ENCODE peak calls at places on chromosomes 7 and 10, in six cellular contexts. N is GM23248, K is GM23338, V is right lobe of liver, U is MM.1S, J is psoas muscle. S is an unnamed sample.

GRCh38 chr7:38796636-38797501 is 112.1 kb downstream of the VPS41 start:
- DNase-seq in N (peak), V (peak), U (peak), K (peak), J (no peak), S (no peak)

GRCh38 chr7:112866424-112866823 is 76.2 kb upstream of the TMEM168 start:
- DNase-seq in J (no peak), K (no peak), V (no peak), N (no peak), U (peak), S (no peak)

GRCh38 chr10:71567006-71567405 is 152.6 kb downstream of the C10orf105 start:
- DNase-seq in K (no peak), J (no peak), N (no peak), U (no peak), V (no peak), S (no peak)

GRCh38 chr7:30179016-30179436 is 44.2 kb downstream of the MTURN start:
- DNase-seq in V (no peak), U (peak), N (no peak), J (no peak), K (no peak), S (no peak)

GRCh38 chr10:14779053-14779649 is 4.5 kb upstream of the FAM107B start:
- DNase-seq in V (no peak), N (peak), J (no peak), U (no peak), K (no peak), S (no peak)

GRCh38 chr7:22783421-22783820 is 39.2 kb downstream of the TOMM7 start:
- DNase-seq in V (no peak), J (no peak), U (no peak), N (peak), K (no peak), S (no peak)

GRCh38 chr7:106187613-106188350 is 75.7 kb upstream of the SYPL1 start:
- DNase-seq in U (peak), V (no peak), J (no peak), K (no peak), N (no peak), S (no peak)

GRCh38 chr7:38756521-38756920 is 125.3 kb upstream of the AMPH start:
- DNase-seq in N (peak), K (no peak), V (no peak), J (no peak), U (no peak), S (no peak)

GRCh38 chr10:84270708-84271107 is 25.9 kb downstream of the RGR start:
- DNase-seq in U (no peak), V (no peak), N (no peak), K (no peak), J (no peak), S (no peak)

GRCh38 chr10:28382520-28383269 is 79.8 kb upstream of the MPP7 start:
- DNase-seq in J (no peak), K (no peak), U (no peak), N (peak), V (no peak), S (no peak)

GRCh38 chr10:113026679-113027078 is 76.6 kb downstream of the TCF7L2 start:
- DNase-seq in J (no peak), K (no peak), V (no peak), U (no peak), N (peak), S (no peak)

GRCh38 chr7:155856656-155857055 is 44.4 kb upstream of the SHH start:
- DNase-seq in N (no peak), J (no peak), V (peak), U (no peak), K (no peak), S (no peak)

GRCh38 chr10:117457071-117457810 is 82.0 kb upstream of the PDZD8 start:
- DNase-seq in U (no peak), K (no peak), V (no peak), N (no peak), J (no peak), S (no peak)

GRCh38 chr7:20798081-20798693 is 11.5 kb upstream of the SP8 start:
- DNase-seq in N (peak), V (peak), K (peak), J (no peak), U (peak), S (peak)

GRCh38 chr10:125284875-125285597 is 124.7 kb upstream of the CTBP2 start:
- DNase-seq in N (peak), K (peak), J (no peak), U (no peak), V (no peak), S (no peak)

GRCh38 chr10:74823791-74824183 is 2.6 kb upstream of the KAT6B start:
- DNase-seq in U (no peak), K (no peak), J (no peak), V (no peak), N (no peak), S (no peak)

GRCh38 chr10:74824184-74825032 is 2.0 kb upstream of the KAT6B start:
- DNase-seq in V (no peak), J (no peak), N (peak), U (no peak), K (peak), S (no peak)

GRCh38 chr10:74826142-74827044 is at the start of gene KAT6B:
- DNase-seq in V (peak), N (peak), J (peak), U (peak), K (peak), S (peak)

GRCh38 chr10:74825371-74826141 is 844 bp upstream of the KAT6B start:
- DNase-seq in U (peak), N (peak), V (no peak), J (no peak), K (peak), S (no peak)

GRCh38 chr10:74825033-74825370 is 1.4 kb upstream of the KAT6B start:
- DNase-seq in U (peak), N (peak), K (peak), V (peak), J (peak), S (no peak)
- H3K27ac ChIP-seq in U (no peak), N (no peak), K (peak), V (peak), J (peak), S (peak)

DNA sequence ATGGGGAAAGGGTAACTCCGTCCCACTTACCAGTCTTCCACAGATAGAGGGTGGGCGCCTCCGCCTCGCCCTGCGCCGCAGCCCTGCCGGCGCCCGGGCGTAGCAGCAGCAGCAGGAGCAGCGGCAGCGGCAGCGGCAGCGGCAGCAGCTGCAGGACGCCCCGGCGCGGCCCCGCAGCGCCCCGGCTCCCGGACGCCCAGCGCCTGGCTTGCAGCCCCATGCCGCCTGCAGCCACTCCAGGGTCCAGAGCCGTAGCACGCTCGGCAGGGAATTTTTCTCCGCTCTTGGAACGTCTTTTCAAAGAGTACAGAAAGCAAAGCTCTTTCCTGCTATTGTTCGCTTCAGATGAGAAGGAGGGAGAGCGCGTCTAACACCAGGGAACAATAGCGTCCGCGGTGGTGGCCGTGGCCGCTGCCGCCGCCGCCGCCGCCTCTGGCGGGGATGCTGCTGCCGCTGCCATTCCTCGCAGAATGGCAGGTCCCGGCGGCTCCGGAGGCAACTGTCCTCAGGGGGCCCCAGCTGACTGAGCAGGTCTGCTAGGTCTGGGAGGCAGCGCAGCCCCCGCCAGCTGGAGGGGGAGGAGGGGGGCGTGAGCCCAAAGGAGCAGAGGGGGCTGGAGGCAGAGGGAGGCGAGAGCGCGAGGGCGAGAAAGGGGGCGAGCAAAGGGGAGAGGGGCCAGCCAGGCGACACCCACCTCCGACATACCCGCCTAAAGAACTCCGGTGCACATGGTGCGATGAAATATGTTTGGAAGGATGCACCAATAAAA is at the start of gene THSD7A:
- DNase-seq in K (peak), J (peak), N (peak), U (peak), V (peak), S (peak)
- H3K4me3 ChIP-seq in K (peak), J (peak), N (peak), U (peak), V (peak), S (peak)

DNA sequence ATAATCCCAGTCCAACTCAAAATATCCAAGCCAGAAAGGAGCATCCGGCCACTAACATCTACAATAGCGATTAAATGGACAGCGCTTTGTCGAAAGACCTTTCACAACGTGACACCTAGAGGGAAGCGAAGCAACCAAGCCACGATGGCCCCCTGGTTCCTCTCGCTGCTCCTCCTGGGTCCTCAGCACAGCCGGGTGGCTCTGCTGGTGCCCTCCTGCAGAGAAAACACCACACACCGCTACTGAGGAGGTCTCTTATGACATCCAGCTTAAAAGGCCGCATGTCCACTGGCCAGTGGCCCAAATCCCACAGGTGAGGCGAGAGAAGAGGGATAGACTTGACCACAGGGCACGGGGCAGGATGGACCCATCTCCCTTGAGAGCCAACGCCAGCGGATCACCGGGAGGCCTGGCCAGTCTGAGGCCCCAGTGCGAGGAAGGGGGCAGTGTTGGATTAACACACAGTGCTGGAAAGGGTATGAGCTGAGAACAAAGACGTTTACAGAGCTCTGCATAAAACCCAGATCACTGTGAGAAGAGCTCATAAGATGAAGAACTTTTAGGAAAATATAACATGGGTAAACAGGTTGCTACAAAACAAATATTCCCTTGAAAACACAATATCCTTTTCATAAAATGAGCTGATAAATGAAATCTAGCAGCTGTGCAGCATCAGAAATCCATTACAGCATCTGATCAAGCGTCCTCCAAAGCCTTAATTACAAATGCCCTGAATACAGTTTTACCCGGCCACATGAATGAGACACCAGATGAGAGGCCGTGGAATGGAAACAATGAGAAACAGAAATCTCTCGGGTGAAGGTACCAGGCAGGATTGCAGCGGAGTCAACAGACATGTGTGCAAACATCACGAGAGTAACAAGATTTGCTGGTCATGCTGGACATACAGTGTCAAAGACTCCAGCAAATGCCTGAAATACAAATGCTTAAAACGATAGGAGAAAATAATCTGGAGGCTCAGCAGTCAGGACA is 236.7 kb downstream of the DIP2C start:
- DNase-seq in J (no peak), N (peak), V (no peak), U (no peak), K (no peak), S (no peak)
- H3K27ac ChIP-seq in J (no peak), N (no peak), V (no peak), U (no peak), K (no peak), S (no peak)

GRCh38 chr10:122207135-122207534 is 64.0 kb upstream of the BTBD16 start:
- DNase-seq in U (no peak), V (no peak), J (no peak), N (no peak), K (no peak), S (no peak)
- H3K4me3 ChIP-seq in U (no peak), V (no peak), J (no peak), N (no peak), K (no peak), S (no peak)

GRCh38 chr10:31753681-31754080 is 174.9 kb downstream of the ARHGAP12 start:
- DNase-seq in U (no peak), J (no peak), V (no peak), K (no peak), N (no peak), S (no peak)

GRCh38 chr10:31751401-31752080 is 177.1 kb downstream of the ARHGAP12 start:
- DNase-seq in J (no peak), N (no peak), U (no peak), K (no peak), V (no peak), S (peak)

GRCh38 chr10:31749293-31749692 is 179.3 kb downstream of the ARHGAP12 start:
- DNase-seq in V (no peak), J (no peak), U (no peak), K (no peak), N (peak), S (no peak)

GRCh38 chr10:31752167-31752566 is 176.5 kb downstream of the ARHGAP12 start:
- DNase-seq in K (no peak), J (no peak), U (no peak), N (no peak), V (no peak), S (no peak)

GRCh38 chr10:31749981-31750850 is 178.4 kb downstream of the ARHGAP12 start:
- DNase-seq in U (no peak), N (peak), V (no peak), K (no peak), J (peak), S (peak)
- H3K27ac ChIP-seq in U (no peak), N (no peak), V (no peak), K (no peak), J (peak), S (no peak)

GRCh38 chr7:78780560-78780959 is 672.9 kb downstream of the MAGI2 start:
- DNase-seq in U (peak), N (no peak), K (no peak), V (no peak), J (no peak), S (no peak)
- H3K4me3 ChIP-seq in U (no peak), N (no peak), K (no peak), V (no peak), J (no peak), S (no peak)

GRCh38 chr10:95456486-95456885 is 104.7 kb downstream of the SORBS1 start:
- DNase-seq in K (no peak), J (no peak), N (no peak), V (no peak), U (no peak), S (no peak)

GRCh38 chr10:95458014-95458413 is 103.2 kb downstream of the SORBS1 start:
- DNase-seq in U (no peak), V (peak), J (no peak), N (no peak), K (no peak), S (no peak)

GRCh38 chr10:95457319-95457886 is 103.8 kb downstream of the SORBS1 start:
- DNase-seq in K (no peak), N (no peak), V (peak), U (no peak), J (no peak), S (no peak)

GRCh38 chr10:95458824-95459223 is 102.3 kb downstream of the SORBS1 start:
- DNase-seq in V (no peak), J (no peak), K (no peak), N (no peak), U (no peak), S (no peak)

GRCh38 chr10:95459446-95459845 is 101.7 kb downstream of the SORBS1 start:
- DNase-seq in J (no peak), N (no peak), K (peak), U (no peak), V (no peak), S (peak)
- H3K27ac ChIP-seq in J (no peak), N (no peak), K (peak), U (no peak), V (peak), S (peak)